ENCODE peak calls at places on chromosomes 11 and 22, in five cellular contexts. A, I, H, M and W are unnamed samples.

GRCh38 chr11:118715245-118715807 is 35.9 kb upstream of the TREH start:
- DNase-seq in A (no peak), I (no peak), H (peak), M (no peak), W (no peak)

GRCh38 chr11:16632295-16633200 is 105.9 kb upstream of the C11orf58 start:
- DNase-seq in A (no peak), I (no peak), H (peak), M (no peak), W (no peak)

GRCh38 chr11:130464289-130464812 is 15.9 kb downstream of the ADAMTS15 start:
- DNase-seq in A (no peak), I (peak), H (peak), M (no peak), W (no peak)

GRCh38 chr11:44564198-44564597 is 1.3 kb upstream of the CD82 start:
- DNase-seq in A (peak), I (peak), H (no peak), M (no peak), W (no peak)

GRCh38 chr11:46458491-46458890 is 66.9 kb upstream of the CHRM4 start:
- DNase-seq in A (no peak), I (no peak), H (no peak), M (no peak), W (no peak)

GRCh38 chr22:43302462-43303109 is 40.6 kb downstream of the SCUBE1 start:
- DNase-seq in A (no peak), I (no peak), H (no peak), M (no peak), W (no peak)

GRCh38 chr22:41305646-41306045 is 4.3 kb downstream of the ZC3H7B start:
- DNase-seq in A (no peak), I (peak), H (peak), M (no peak), W (no peak)

GRCh38 chr11:111720801-111721494 is 45.2 kb downstream of the PPP2R1B start:
- DNase-seq in A (no peak), I (no peak), H (no peak), M (no peak), W (no peak)

GRCh38 chr11:34214961-34215805 is 109.8 kb downstream of the NAT10 start:
- DNase-seq in A (no peak), I (peak), H (peak), M (no peak), W (no peak)

GRCh38 chr11:95066721-95067041 is at the start of gene SRSF8:
- DNase-seq in A (no peak), I (no peak), H (no peak), M (no peak), W (no peak)

GRCh38 chr22:45318558-45319318 is 9.0 kb downstream of the FAM118A start:
- DNase-seq in A (no peak), I (peak), H (peak), M (no peak), W (no peak)

DNA sequence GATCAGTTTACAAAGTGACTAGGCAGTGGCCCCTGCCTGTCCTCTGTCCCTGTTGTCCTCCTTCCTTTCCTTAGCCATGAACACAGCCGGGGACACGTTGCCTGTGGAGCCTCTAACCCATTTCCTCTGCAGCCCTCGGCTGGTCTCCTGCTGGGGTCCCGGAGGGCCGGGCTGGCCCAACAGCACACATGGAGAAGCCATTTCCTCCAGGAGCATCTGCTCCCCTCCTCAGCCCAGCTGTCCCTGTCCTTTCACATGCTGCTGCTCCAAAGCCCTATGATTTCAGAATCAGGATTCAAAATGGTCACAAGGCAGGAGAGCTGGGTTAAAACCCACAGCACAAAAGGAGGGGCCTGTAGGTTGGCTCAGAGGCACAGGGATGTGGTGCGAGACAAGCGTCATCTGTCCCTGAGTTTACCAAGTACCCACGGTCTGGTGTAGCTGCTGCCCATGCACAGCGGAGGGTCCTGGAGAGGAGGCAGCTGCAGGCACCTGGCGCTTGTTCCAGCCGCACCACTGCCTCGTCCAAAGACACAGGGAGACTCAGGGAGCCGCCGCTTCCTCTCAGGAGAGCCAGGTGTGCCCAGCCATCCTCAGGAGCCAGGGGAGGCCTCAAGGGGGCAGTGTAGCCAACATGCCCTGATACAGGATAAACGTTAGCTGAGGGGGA is 4.1 kb upstream of the VSIG10L2 start:
- DNase-seq in A (peak), I (no peak), H (peak), M (peak), W (no peak)
- TF ChIP-seq CTCF in A (no peak), I (peak), H (peak), M (peak), W (peak)

GRCh38 chr11:104163100-104164027 is 583 bp downstream of the PDGFD start:
- DNase-seq in A (peak), I (peak), H (peak), M (no peak), W (no peak)
- TF ChIP-seq CTCF in A (no peak), I (no peak), H (no peak), M (no peak), W (peak)

GRCh38 chr22:32328306-32329201 is 29.1 kb upstream of the RFPL3 start:
- DNase-seq in A (peak), I (no peak), H (no peak), M (no peak), W (no peak)

GRCh38 chr22:32327596-32328171 is 30.0 kb upstream of the RFPL3 start:
- DNase-seq in A (peak), I (no peak), H (no peak), M (no peak), W (no peak)

GRCh38 chr22:32326647-32327046 is 31.0 kb upstream of the RFPL3 start:
- DNase-seq in A (peak), I (no peak), H (no peak), M (no peak), W (no peak)

GRCh38 chr22:32325811-32326237 is 31.8 kb upstream of the RFPL3 start:
- DNase-seq in A (peak), I (no peak), H (no peak), M (no peak), W (no peak)

DNA sequence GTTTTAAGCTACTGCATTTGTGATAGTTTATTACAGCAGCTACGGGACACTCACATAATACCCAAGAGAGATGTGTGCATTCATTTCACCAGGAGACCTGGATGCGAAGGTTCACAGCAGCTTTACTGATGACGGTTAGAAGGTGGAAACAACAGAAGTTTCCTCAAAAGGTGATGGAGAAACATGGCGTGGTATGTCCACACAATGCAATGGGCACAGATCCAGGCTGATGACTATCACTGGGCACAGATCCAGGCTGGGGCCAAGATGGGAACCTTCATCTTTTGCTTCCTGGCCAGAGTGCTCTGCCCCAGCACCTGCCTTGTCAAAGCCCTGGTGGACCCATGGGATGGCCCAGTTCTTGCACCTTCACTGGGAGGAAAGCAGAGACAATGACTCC is 30.6 kb upstream of the RFPL3 start:
- DNase-seq in A (peak), I (no peak), H (no peak), M (no peak), W (no peak)
- TF ChIP-seq CTCF in A (no peak), I (no peak), H (no peak), M (no peak), W (no peak)

GRCh38 chr11:131688056-131688693 is 317.8 kb downstream of the NTM start:
- DNase-seq in A (peak), I (peak), H (peak), M (no peak), W (peak)
- TF ChIP-seq CTCF in A (no peak), I (peak), H (peak), M (peak), W (peak)

GRCh38 chr11:123659311-123659710 is 4.9 kb upstream of the SCN3B start:
- DNase-seq in A (no peak), I (no peak), H (no peak), M (no peak), W (no peak)

GRCh38 chr11:123654566-123655081 is at the start of gene SCN3B:
- DNase-seq in A (peak), I (peak), H (peak), M (peak), W (no peak)

GRCh38 chr11:123653997-123654565 is 343 bp downstream of the SCN3B start:
- DNase-seq in A (peak), I (peak), H (peak), M (peak), W (no peak)

GRCh38 chr11:123650901-123651300 is 3.5 kb downstream of the SCN3B start:
- DNase-seq in A (no peak), I (no peak), H (no peak), M (no peak), W (no peak)

DNA sequence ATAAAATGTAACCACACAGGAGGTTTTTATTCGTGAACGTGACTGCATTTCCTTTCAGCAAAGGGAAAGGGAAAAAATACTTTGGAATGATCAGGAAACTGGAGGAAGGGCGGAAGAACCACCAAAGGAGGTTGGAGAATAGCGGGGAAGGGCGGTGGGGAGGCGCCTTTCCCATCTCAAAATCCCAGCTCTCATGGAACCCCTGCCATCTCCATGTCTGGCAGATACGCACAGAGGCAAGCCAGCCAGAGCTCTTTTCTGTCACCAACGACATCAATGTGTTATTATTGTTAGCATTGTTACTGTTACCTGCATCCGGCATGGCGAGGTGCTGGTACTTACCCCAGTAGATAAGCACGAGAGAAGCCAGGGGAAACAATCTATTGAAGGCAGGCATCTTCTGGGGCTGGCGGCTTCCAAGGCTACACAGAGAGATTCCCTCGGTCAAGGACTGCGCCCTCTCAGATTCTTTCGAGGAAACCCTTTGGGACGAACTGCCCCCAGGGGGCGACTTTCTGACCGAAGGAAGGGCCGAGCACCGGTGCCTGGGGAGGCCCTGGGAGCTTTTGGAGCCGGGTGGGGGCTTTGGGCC is 923 bp downstream of the SCN3B start:
- DNase-seq in A (no peak), I (no peak), H (no peak), M (no peak), W (no peak)
- TF ChIP-seq CTCF in A (no peak), I (no peak), H (no peak), M (no peak), W (no peak)

GRCh38 chr11:72741429-72741833 is 10.8 kb downstream of the ARAP1 start:
- DNase-seq in A (no peak), I (no peak), H (no peak), M (no peak), W (no peak)
- TF ChIP-seq CTCF in A (no peak), I (no peak), H (no peak), M (no peak), W (no peak)

DNA sequence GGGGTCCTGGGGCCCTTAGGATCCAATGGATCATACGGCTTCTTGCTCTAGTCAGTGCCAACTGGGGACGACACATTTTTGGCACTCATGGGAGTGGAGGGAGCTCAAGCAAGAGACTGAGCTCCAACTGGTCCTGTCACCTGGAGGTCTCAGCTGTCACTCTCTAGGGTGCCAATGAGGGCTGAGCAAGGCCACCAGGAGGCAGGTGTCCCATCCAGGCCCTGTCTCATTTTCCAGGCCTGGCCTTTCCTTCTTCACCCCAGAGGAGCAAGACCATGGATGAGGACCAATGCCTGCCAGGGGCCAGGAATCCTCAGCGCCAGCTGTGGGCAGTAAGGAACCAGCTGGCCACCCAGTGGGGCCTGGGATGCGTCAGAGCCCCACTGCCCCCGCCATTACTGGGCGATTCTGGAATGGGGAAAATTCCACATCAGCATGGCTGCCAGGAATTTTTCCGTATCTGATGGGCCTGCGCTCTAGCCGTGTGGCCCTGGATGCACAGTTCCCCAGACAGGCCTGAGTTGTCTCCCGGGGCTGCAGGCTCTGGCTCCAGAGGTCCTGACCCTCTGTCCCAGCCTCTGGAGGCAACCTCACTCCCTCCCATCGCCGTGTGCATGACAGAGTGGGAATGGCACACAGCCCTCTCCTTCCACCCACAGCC is 676 bp upstream of the GAL3ST1 start:
- DNase-seq in A (peak), I (peak), H (peak), M (no peak), W (no peak)
- TF ChIP-seq CTCF in A (no peak), I (no peak), H (no peak), M (no peak), W (peak)